ENCODE peak calls at places on chromosomes 13 and 19, in four cellular contexts. One of them, this sample, is unnamed.

GRCh38 chr19:54190942-54191670 is at the start of gene TSEN34:
- DNase-seq in A549: no peak
- DNase-seq in SK-N-SH: peak
- DNase-seq in GM12878: no peak
- DNase-seq in this sample: peak

GRCh38 chr13:83286737-83287136 is 595.5 kb downstream of the SLITRK1 start:
- DNase-seq in SK-N-SH: no peak
- DNase-seq in A549: peak
- DNase-seq in GM12878: no peak
- DNase-seq in this sample: no peak

GRCh38 chr13:44219808-44220544 is 153.6 kb upstream of the SERP2 start:
- DNase-seq in GM12878: no peak
- DNase-seq in A549: peak
- DNase-seq in SK-N-SH: no peak
- DNase-seq in this sample: no peak

GRCh38 chr19:44741841-44742352 is 6.6 kb upstream of the BCL3 start:
- DNase-seq in A549: peak
- DNase-seq in SK-N-SH: peak
- DNase-seq in GM12878: no peak
- DNase-seq in this sample: peak

GRCh38 chr19:22491746-22492145 is 69.6 kb upstream of the ZNF98 start:
- DNase-seq in GM12878: no peak
- DNase-seq in SK-N-SH: no peak
- DNase-seq in A549: no peak
- DNase-seq in this sample: no peak

GRCh38 chr13:42109957-42110356 is 61.5 kb downstream of the DGKH start:
- DNase-seq in GM12878: no peak
- DNase-seq in A549: no peak
- DNase-seq in SK-N-SH: no peak
- DNase-seq in this sample: no peak

GRCh38 chr19:45117167-45117594 is 24.2 kb downstream of the PPP1R37 start:
- DNase-seq in A549: no peak
- DNase-seq in GM12878: peak
- DNase-seq in SK-N-SH: no peak
- DNase-seq in this sample: peak

GRCh38 chr13:114130708-114131580 is 1.5 kb downstream of the RASA3 start:
- DNase-seq in SK-N-SH: peak
- DNase-seq in GM12878: no peak
- DNase-seq in A549: peak
- DNase-seq in this sample: peak

GRCh38 chr19:1618157-1619093 is 13.2 kb upstream of the UQCR11 start:
- DNase-seq in SK-N-SH: peak
- DNase-seq in A549: peak
- DNase-seq in GM12878: no peak
- DNase-seq in this sample: peak

GRCh38 chr13:20159646-20160345 is 1.1 kb downstream of the GJA3 start:
- DNase-seq in SK-N-SH: no peak
- DNase-seq in A549: no peak
- DNase-seq in GM12878: no peak
- DNase-seq in this sample: no peak

GRCh38 chr13:20332361-20333096 is 100.4 kb upstream of the GJB6 start:
- DNase-seq in SK-N-SH: no peak
- DNase-seq in A549: no peak
- DNase-seq in GM12878: no peak
- DNase-seq in this sample: no peak

GRCh38 chr13:97648171-97648880 is 214.4 kb downstream of the RAP2A start:
- DNase-seq in GM12878: no peak
- DNase-seq in A549: no peak
- DNase-seq in SK-N-SH: no peak
- DNase-seq in this sample: no peak

GRCh38 chr19:22735911-22736645 is 47.9 kb downstream of the ZNF99 start:
- DNase-seq in SK-N-SH: no peak
- DNase-seq in GM12878: no peak
- DNase-seq in A549: no peak
- DNase-seq in this sample: no peak

GRCh38 chr19:44260343-44260681 is 626 bp downstream of the ZNF233 start:
- DNase-seq in GM12878: no peak
- DNase-seq in SK-N-SH: peak
- DNase-seq in A549: no peak
- DNase-seq in this sample: no peak

GRCh38 chr13:80131204-80131603 is 209.7 kb downstream of the SPRY2 start:
- DNase-seq in SK-N-SH: peak
- DNase-seq in GM12878: no peak
- DNase-seq in A549: peak
- DNase-seq in this sample: no peak

GRCh38 chr13:94640676-94641075 is 39.0 kb downstream of the GPR180 start:
- DNase-seq in SK-N-SH: no peak
- DNase-seq in A549: no peak
- DNase-seq in GM12878: no peak
- DNase-seq in this sample: no peak

GRCh38 chr13:48571121-48571901 is 38.4 kb upstream of the RCBTB2 start:
- DNase-seq in GM12878: no peak
- DNase-seq in SK-N-SH: no peak
- DNase-seq in A549: no peak
- DNase-seq in this sample: no peak
- TF ChIP-seq CHD2 in GM12878: no peak
- TF ChIP-seq CHD2 in SK-N-SH: no peak
- TF ChIP-seq CHD2 in A549: no peak
- TF ChIP-seq CHD2 in this sample: no peak

DNA sequence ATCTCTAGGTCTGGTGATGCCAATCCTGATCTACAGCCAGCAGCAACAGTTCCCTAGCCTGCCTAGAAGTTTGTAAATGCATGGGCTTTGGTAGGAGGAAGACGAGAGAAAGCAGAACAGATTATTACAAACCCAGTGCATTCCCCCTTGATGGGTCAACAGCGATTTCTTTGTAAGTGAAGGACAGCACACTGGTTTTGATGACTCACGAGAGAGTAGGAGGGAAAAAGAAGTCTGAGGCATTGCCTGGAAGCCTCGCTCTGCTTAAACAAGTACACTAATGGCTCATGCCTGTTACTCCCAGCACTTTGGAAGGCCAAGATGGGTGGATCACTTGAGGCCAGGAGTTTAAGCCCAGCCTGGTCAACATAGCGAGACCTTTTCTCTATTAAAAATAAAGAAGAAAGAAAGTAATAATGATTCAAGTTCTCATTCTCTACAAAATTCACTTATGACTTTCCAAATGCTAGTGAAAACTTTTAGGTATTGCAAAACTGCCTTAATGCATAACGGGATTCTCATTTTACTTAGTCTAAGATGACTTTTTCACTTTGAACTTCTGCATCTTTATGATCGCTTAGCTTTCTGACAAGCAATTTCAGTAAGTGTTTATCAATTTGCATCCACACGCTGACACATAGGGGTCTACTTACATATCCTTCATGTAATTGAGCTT is 47.7 kb upstream of the USPL1 start:
- DNase-seq in SK-N-SH: no peak
- DNase-seq in A549: peak
- DNase-seq in GM12878: no peak
- DNase-seq in this sample: peak
- TF ChIP-seq CHD2 in SK-N-SH: no peak
- TF ChIP-seq CHD2 in A549: no peak
- TF ChIP-seq CHD2 in GM12878: no peak
- TF ChIP-seq CHD2 in this sample: no peak

GRCh38 chr19:35845215-35846037 is 6.9 kb downstream of the NPHS1 start:
- DNase-seq in A549: peak
- DNase-seq in SK-N-SH: peak
- DNase-seq in GM12878: no peak
- DNase-seq in this sample: peak
- TF ChIP-seq CHD2 in A549: no peak
- TF ChIP-seq CHD2 in SK-N-SH: no peak
- TF ChIP-seq CHD2 in GM12878: no peak
- TF ChIP-seq CHD2 in this sample: peak

GRCh38 chr19:39405930-39406655 is 554 bp upstream of the ZFP36 start:
- DNase-seq in A549: no peak
- DNase-seq in GM12878: no peak
- DNase-seq in SK-N-SH: no peak
- DNase-seq in this sample: no peak

GRCh38 chr19:39407644-39408391 is 1.2 kb downstream of the ZFP36 start:
- DNase-seq in GM12878: no peak
- DNase-seq in SK-N-SH: no peak
- DNase-seq in A549: peak
- DNase-seq in this sample: peak

GRCh38 chr19:39407394-39407643 is 672 bp downstream of the ZFP36 start:
- DNase-seq in SK-N-SH: no peak
- DNase-seq in GM12878: no peak
- DNase-seq in A549: no peak
- DNase-seq in this sample: no peak

GRCh38 chr19:39405261-39405912 is 1.3 kb upstream of the ZFP36 start:
- DNase-seq in SK-N-SH: no peak
- DNase-seq in A549: peak
- DNase-seq in GM12878: no peak
- DNase-seq in this sample: no peak

GRCh38 chr19:39406656-39407393 is at the start of gene ZFP36:
- DNase-seq in A549: peak
- DNase-seq in SK-N-SH: peak
- DNase-seq in GM12878: no peak
- DNase-seq in this sample: peak
- TF ChIP-seq CHD2 in A549: no peak
- TF ChIP-seq CHD2 in SK-N-SH: peak
- TF ChIP-seq CHD2 in GM12878: peak
- TF ChIP-seq CHD2 in this sample: no peak

DNA sequence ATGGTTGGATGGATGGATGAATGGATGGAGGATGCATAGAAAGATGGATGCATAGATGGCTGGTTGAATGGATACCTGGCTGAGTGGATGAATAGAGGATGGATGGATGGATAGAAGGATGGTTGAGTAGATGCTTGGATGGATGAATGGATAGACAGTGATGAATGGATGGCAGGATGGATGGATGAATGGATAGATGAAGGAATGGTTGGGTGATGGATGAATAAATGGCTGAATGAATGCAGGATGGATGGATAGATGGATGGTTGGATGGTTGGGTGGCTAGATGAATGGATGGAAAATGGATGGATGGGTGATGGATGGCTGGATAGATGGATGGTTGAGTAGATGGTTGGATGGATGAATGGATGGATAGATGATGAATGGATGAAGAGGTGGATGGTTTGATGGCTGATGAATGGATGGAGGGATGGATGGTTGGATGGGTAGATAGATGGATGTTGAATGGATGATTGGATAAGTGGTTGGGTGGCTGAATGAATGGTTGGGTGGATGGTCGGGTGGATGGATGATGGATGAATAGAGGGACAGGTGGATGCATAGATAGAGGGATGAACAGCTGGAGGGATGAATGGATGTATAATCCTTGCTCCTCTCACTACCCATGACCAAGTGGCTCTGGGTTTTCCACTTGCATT is 3.6 kb upstream of the SULT2B1 start:
- DNase-seq in A549: no peak
- DNase-seq in SK-N-SH: no peak
- DNase-seq in GM12878: no peak
- DNase-seq in this sample: no peak
- TF ChIP-seq CHD2 in A549: no peak
- TF ChIP-seq CHD2 in SK-N-SH: no peak
- TF ChIP-seq CHD2 in GM12878: no peak
- TF ChIP-seq CHD2 in this sample: no peak

DNA sequence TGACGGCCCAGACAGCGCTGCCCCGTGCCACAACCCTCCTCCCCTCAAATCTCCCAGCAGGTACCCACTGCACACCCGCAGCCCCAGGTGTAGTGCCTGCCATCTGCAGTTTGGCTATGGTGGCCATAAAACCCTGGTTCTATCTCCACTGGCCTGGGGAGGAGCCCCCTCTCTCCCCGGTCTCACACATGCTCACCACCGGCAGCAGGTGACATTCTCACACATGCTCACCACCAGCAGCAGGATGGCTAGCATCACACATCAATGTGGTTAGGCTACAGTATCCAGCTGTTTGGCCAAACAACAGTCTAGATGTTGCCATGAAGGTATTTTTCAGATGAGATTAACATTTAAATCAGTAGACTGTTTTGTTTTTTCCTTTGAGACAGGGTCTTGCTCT is 31.2 kb downstream of the ELL start:
- DNase-seq in SK-N-SH: no peak
- DNase-seq in GM12878: no peak
- DNase-seq in A549: no peak
- DNase-seq in this sample: no peak
- TF ChIP-seq CHD2 in SK-N-SH: no peak
- TF ChIP-seq CHD2 in GM12878: no peak
- TF ChIP-seq CHD2 in A549: no peak
- TF ChIP-seq CHD2 in this sample: no peak

GRCh38 chr13:45282994-45283393 is 58.0 kb downstream of the TPT1 start:
- DNase-seq in GM12878: no peak
- DNase-seq in A549: no peak
- DNase-seq in SK-N-SH: no peak
- DNase-seq in this sample: no peak
- TF ChIP-seq CHD2 in GM12878: no peak
- TF ChIP-seq CHD2 in A549: no peak
- TF ChIP-seq CHD2 in SK-N-SH: no peak
- TF ChIP-seq CHD2 in this sample: no peak

DNA sequence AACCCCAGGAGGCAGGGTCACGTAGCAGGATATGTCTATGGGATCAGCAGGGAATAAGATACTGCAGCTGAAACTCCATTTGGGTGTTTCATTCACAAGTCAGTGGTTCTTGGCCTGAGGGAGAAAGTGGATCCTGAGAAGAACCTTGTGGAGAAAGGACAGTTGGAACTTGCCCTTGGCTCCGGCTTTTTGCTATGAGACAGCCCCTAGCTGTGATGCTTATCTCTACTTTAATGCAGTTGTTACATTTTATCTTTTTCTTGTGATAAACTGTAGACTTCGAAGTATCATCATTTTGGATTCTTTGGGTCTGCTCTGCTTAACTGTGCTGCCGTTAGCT is 6.0 kb upstream of the SCEL start:
- DNase-seq in GM12878: no peak
- DNase-seq in SK-N-SH: no peak
- DNase-seq in A549: no peak
- DNase-seq in this sample: no peak
- TF ChIP-seq CHD2 in GM12878: no peak
- TF ChIP-seq CHD2 in SK-N-SH: no peak
- TF ChIP-seq CHD2 in A549: no peak
- TF ChIP-seq CHD2 in this sample: no peak